ENCODE peak calls at places on chromosomes 1 and 21, in four cellular contexts. M is HCT116, C is body of pancreas, X is ovary. R is an unnamed sample.

GRCh38 chr1:47444578-47445465 is 7.0 kb downstream of the FOXD2 start:
- DNase-seq in C (peak), X (no peak), M (no peak), R (no peak)

GRCh38 chr1:59530119-59530518 is 233.2 kb downstream of the FGGY start:
- DNase-seq in X (no peak), C (no peak), M (no peak), R (no peak)

GRCh38 chr21:30072496-30072895 is 94.1 kb downstream of the CLDN17 start:
- DNase-seq in M (no peak), X (no peak), C (no peak), R (no peak)

GRCh38 chr1:92354259-92354658 is 55.4 kb downstream of the RPAP2 start:
- DNase-seq in M (no peak), X (no peak), C (no peak), R (no peak)

GRCh38 chr1:25570798-25571521 is 27.6 kb downstream of the LDLRAP1 start:
- DNase-seq in X (no peak), C (no peak), M (no peak), R (no peak)

GRCh38 chr1:114671011-114671938 is 1.4 kb upstream of the DENND2C start:
- DNase-seq in M (no peak), X (no peak), C (no peak), R (no peak)

GRCh38 chr1:85606414-85606800 is 25.8 kb downstream of the CCN1 start:
- DNase-seq in X (no peak), M (no peak), C (no peak), R (no peak)

GRCh38 chr1:185213086-185213485 is 56.1 kb downstream of the SWT1 start:
- DNase-seq in M (no peak), X (no peak), C (no peak), R (no peak)

GRCh38 chr1:11598461-11598860 is 55.8 kb downstream of the FBXO2 start:
- DNase-seq in C (no peak), M (no peak), X (no peak), R (no peak)

GRCh38 chr21:19440792-19441494 is 1037.4 kb upstream of the TMPRSS15 start:
- DNase-seq in M (no peak), C (peak), X (no peak), R (no peak)

GRCh38 chr21:45042664-45043161 is 31.7 kb upstream of the ADARB1 start:
- DNase-seq in C (no peak), M (no peak), X (no peak), R (no peak)

GRCh38 chr1:111719135-111719534 is 20.1 kb downstream of the INKA2 start:
- DNase-seq in X (no peak), M (no peak), C (no peak), R (no peak)

GRCh38 chr1:154502066-154502741 is at the start of the genes SHE and TDRD10:
- DNase-seq in X (peak), C (no peak), M (no peak), R (peak)

GRCh38 chr21:38958940-38959685 is 153.4 kb downstream of the ETS2 start:
- DNase-seq in C (peak), M (no peak), X (no peak), R (peak)

GRCh38 chr1:115822117-115822516 is 18.8 kb downstream of the NHLH2 start:
- DNase-seq in M (no peak), X (no peak), C (no peak), R (no peak)

GRCh38 chr1:204335533-204335932 is 24.2 kb downstream of the PLEKHA6 start:
- DNase-seq in X (no peak), M (no peak), C (no peak), R (no peak)

GRCh38 chr1:187872555-187872954 is 1043.8 kb downstream of the PLA2G4A start:
- DNase-seq in C (no peak), X (no peak), M (no peak), R (no peak)

GRCh38 chr1:183277821-183278735 is 92.0 kb downstream of the LAMC2 start:
- DNase-seq in M (no peak), C (no peak), X (no peak), R (no peak)

GRCh38 chr1:161737625-161738024 is 12.0 kb upstream of the DUSP12 start:
- DNase-seq in X (no peak), M (no peak), C (no peak), R (no peak)

GRCh38 chr1:214439352-214440119 is 111.9 kb downstream of the PTPN14 start:
- DNase-seq in X (peak), C (peak), M (peak), R (peak)

GRCh38 chr1:201310986-201311355 is 27.7 kb downstream of the PKP1 start:
- DNase-seq in C (peak), M (no peak), X (no peak), R (no peak)

GRCh38 chr1:70970407-70970806 is 77.2 kb downstream of the PTGER3 start:
- DNase-seq in X (no peak), C (no peak), M (no peak), R (no peak)

GRCh38 chr1:228061411-228062084 is 21.0 kb upstream of the ARF1 start:
- DNase-seq in X (no peak), M (no peak), C (no peak), R (no peak)

GRCh38 chr1:94806451-94806861 is 13.7 kb upstream of the SLC44A3 start:
- DNase-seq in C (no peak), M (no peak), X (no peak), R (no peak)

GRCh38 chr1:22533244-22533643 is 30.0 kb upstream of the EPHA8 start:
- DNase-seq in X (no peak), M (no peak), C (peak), R (no peak)

GRCh38 chr1:193115629-193116227 is 6.1 kb upstream of the CDC73 start:
- DNase-seq in C (no peak), M (peak), X (no peak), R (peak)

GRCh38 chr1:17236779-17237601 is 11.9 kb upstream of the PADI3 start:
- DNase-seq in M (peak), C (peak), X (peak), R (peak)

GRCh38 chr21:44531606-44532128 is 8.3 kb downstream of the KRTAP10-1 start:
- DNase-seq in X (no peak), C (peak), M (no peak), R (no peak)

DNA sequence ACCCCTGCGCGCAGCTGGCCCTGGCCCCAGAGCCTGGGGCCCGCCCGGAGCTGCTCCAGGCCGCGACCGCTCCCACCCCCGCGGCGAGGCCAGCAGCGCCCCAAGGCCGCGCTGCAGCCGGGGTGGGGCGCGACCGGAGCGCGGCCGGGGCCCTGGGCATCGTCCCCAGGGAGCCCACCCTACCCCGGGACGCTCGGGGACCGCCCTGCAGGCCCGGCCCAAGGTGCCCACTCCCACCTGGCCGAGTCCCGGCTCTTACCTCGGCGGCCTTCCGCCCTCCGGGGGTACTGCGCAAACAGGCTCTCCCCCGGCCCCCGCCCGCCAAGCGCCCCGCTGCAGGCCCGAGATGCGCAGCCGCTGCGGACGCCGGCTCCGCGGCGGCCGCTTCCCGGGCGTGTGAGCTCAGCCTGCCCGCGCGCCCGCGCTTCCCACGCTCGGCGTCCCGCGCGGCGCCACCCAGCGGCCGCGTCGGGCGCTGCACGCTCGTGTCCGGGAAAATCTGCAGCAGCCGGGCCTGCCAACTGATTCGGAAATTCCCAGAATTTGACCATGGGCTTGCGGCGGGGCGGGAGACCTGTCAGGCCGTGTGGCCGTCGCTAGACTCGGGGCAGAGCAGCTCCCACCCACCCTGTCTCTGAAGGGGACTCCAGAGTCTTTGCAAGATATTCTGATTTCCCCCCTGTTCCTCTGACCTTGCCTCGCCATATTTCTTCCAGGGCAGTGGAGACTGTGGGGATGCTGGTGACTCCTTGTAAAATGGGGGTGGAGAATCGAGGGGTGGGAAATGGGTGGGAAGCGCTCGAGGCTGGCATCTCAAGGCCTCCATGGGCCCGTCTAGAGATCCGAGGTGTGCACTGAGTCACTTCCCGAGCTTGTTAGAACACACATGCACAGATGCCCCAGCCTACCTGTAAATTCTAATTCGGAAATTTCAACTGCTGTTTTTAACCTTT is 41.9 kb downstream of the CD34 start:
- DNase-seq in M (peak), C (peak), X (peak), R (peak)
- TF ChIP-seq POLR2A in M (peak), C (peak), X (peak), R (peak)

GRCh38 chr1:39157304-39157703 is 47.2 kb upstream of the MACF1 start:
- DNase-seq in C (no peak), X (no peak), M (no peak), R (no peak)

GRCh38 chr1:39159224-39160036 is 45.1 kb upstream of the MACF1 start:
- DNase-seq in M (peak), X (no peak), C (peak), R (no peak)

GRCh38 chr1:39158330-39159086 is 46.0 kb upstream of the MACF1 start:
- DNase-seq in C (peak), X (no peak), M (no peak), R (no peak)

GRCh38 chr1:39163469-39163868 is 41.0 kb upstream of the MACF1 start:
- DNase-seq in X (no peak), M (no peak), C (no peak), R (no peak)

DNA sequence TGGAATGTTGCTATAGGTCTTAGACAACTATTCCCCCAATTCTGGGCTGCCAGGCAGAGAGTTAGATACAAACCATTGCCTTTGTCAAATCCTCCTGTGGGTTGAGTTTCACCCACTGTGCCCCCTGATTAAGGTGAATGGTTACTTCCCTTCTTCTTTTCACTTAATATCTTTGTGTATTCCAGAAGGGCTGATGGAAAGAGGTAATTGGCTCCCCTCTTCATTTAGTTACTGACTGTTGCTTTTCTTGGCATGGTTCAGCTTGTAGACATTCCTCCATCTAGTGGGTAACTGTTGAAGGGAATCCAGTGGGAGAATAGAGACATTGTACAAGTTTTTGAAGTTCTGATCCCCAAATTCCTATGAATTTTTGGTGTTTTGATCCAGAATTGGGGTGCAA is 43.8 kb upstream of the MACF1 start:
- DNase-seq in C (no peak), M (no peak), X (no peak), R (no peak)
- TF ChIP-seq CTCF in C (no peak), M (no peak), X (no peak), R (no peak)

DNA sequence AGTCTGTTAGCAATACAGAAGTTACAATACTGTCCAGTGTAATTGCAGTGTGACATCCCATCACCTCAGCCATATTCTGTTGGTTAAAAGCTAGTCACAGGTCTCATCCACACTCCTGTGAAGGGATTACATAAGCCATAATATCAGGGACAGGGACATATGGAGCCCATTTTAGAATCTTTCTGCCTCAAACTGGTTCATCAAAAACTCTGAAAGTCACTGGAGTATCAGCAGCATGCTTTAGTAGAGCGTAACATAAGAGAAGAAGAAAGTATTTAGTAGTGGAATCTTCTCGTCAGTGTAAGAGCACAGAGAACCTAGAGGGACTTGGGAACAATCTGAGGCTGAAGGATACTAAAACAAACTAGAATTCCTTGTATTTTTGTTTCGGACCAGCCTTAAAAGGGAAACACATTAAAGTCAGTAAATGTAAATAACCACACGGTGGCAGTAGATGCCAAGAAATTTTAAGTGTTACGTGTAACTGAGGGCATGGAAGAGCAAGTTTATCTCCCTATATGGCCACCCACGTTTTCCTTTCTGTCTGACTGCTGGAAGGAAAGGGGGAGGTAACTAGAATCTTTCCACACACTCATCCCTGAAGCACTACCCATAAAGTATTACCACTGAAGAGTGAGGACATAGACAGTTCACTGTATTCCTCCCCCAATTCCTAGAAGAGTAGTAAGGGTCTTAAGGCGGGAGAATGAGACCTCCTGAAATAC is 41.6 kb upstream of the AGL start:
- DNase-seq in C (peak), X (peak), M (peak), R (peak)
- H3K27ac ChIP-seq in C (no peak), X (no peak), M (no peak), R (no peak)

GRCh38 chr1:220887868-220888664 is 8.8 kb downstream of the HLX start:
- DNase-seq in X (no peak), C (no peak), M (no peak), R (no peak)
- TF ChIP-seq POLR2A in X (no peak), C (no peak), M (no peak), R (no peak)

GRCh38 chr1:48450505-48450904 is 21.5 kb downstream of the SPATA6 start:
- DNase-seq in M (no peak), X (no peak), C (no peak), R (peak)
- TF ChIP-seq CTCF in M (peak), X (no peak), C (peak), R (peak)

GRCh38 chr1:31424568-31424967 is 11.6 kb downstream of the SERINC2 start:
- DNase-seq in M (no peak), C (no peak), X (no peak), R (no peak)

GRCh38 chr1:31428436-31429221 is 15.6 kb downstream of the SERINC2 start:
- DNase-seq in C (no peak), M (no peak), X (no peak), R (no peak)

GRCh38 chr1:31427322-31427721 is 14.3 kb downstream of the SERINC2 start:
- DNase-seq in X (no peak), M (no peak), C (no peak), R (no peak)

GRCh38 chr1:31425301-31426081 is 12.5 kb downstream of the SERINC2 start:
- DNase-seq in M (no peak), C (no peak), X (no peak), R (no peak)

GRCh38 chr1:31426249-31426922 is 13.4 kb downstream of the SERINC2 start:
- DNase-seq in M (no peak), X (no peak), C (no peak), R (peak)
- H3K27ac ChIP-seq in M (no peak), X (no peak), C (no peak), R (no peak)

R was measured in adrenal gland.